ENCODE peak calls at places on chromosomes 2 and 18, in seven cellular contexts. One of them, this sample, is unnamed.

GRCh38 chr18:6598657-6599056 is 130.9 kb upstream of the ARHGAP28 start:
- DNase-seq in T47D: no peak
- DNase-seq in glomerular endothelial cell: no peak
- DNase-seq in fibroblast of the aortic adventitia: no peak
- DNase-seq in NCI-H1092: no peak
- DNase-seq in HTR-8/SVneo: no peak
- DNase-seq in AML-193: no peak
- DNase-seq in this sample: no peak

GRCh38 chr2:88055049-88055435 is 541 bp downstream of the KRCC1 start:
- DNase-seq in T47D: peak
- DNase-seq in glomerular endothelial cell: no peak
- DNase-seq in fibroblast of the aortic adventitia: peak
- DNase-seq in NCI-H1092: no peak
- DNase-seq in HTR-8/SVneo: peak
- DNase-seq in AML-193: peak
- DNase-seq in this sample: no peak

GRCh38 chr18:70235478-70235877 is 30.0 kb upstream of the RTTN start:
- DNase-seq in T47D: no peak
- DNase-seq in glomerular endothelial cell: no peak
- DNase-seq in fibroblast of the aortic adventitia: no peak
- DNase-seq in NCI-H1092: no peak
- DNase-seq in HTR-8/SVneo: no peak
- DNase-seq in AML-193: no peak
- DNase-seq in this sample: no peak

GRCh38 chr2:134818321-134818720 is 20.1 kb upstream of the ACMSD start:
- DNase-seq in T47D: no peak
- DNase-seq in glomerular endothelial cell: no peak
- DNase-seq in fibroblast of the aortic adventitia: no peak
- DNase-seq in NCI-H1092: no peak
- DNase-seq in HTR-8/SVneo: no peak
- DNase-seq in AML-193: no peak
- DNase-seq in this sample: no peak

GRCh38 chr2:207926133-207927076 is 98.9 kb downstream of the PLEKHM3 start:
- DNase-seq in T47D: no peak
- DNase-seq in glomerular endothelial cell: no peak
- DNase-seq in fibroblast of the aortic adventitia: peak
- DNase-seq in NCI-H1092: no peak
- DNase-seq in HTR-8/SVneo: no peak
- DNase-seq in AML-193: no peak
- DNase-seq in this sample: no peak

GRCh38 chr18:48011926-48012469 is 81.5 kb upstream of the SMAD2 start:
- DNase-seq in T47D: no peak
- DNase-seq in glomerular endothelial cell: no peak
- DNase-seq in fibroblast of the aortic adventitia: no peak
- DNase-seq in NCI-H1092: no peak
- DNase-seq in HTR-8/SVneo: no peak
- DNase-seq in AML-193: no peak
- DNase-seq in this sample: no peak

GRCh38 chr2:144099746-144100438 is 420.0 kb downstream of the ZEB2 start:
- DNase-seq in T47D: no peak
- DNase-seq in glomerular endothelial cell: no peak
- DNase-seq in fibroblast of the aortic adventitia: peak
- DNase-seq in NCI-H1092: no peak
- DNase-seq in HTR-8/SVneo: peak
- DNase-seq in AML-193: no peak
- DNase-seq in this sample: no peak

GRCh38 chr18:74370163-74370562 is 54.5 kb downstream of the C18orf63 start:
- DNase-seq in T47D: no peak
- DNase-seq in glomerular endothelial cell: no peak
- DNase-seq in fibroblast of the aortic adventitia: no peak
- DNase-seq in NCI-H1092: no peak
- DNase-seq in HTR-8/SVneo: no peak
- DNase-seq in AML-193: no peak
- DNase-seq in this sample: no peak

GRCh38 chr2:226891780-226892590 is 56.1 kb downstream of the RHBDD1 start:
- DNase-seq in T47D: no peak
- DNase-seq in glomerular endothelial cell: no peak
- DNase-seq in fibroblast of the aortic adventitia: peak
- DNase-seq in NCI-H1092: no peak
- DNase-seq in HTR-8/SVneo: no peak
- DNase-seq in AML-193: no peak
- DNase-seq in this sample: no peak

GRCh38 chr2:143284087-143284675 is 155.0 kb downstream of the ARHGAP15 start:
- DNase-seq in T47D: no peak
- DNase-seq in glomerular endothelial cell: no peak
- DNase-seq in fibroblast of the aortic adventitia: peak
- DNase-seq in NCI-H1092: no peak
- DNase-seq in HTR-8/SVneo: peak
- DNase-seq in AML-193: peak
- DNase-seq in this sample: no peak

GRCh38 chr18:12659904-12660605 is 2.1 kb upstream of the SPIRE1 start:
- DNase-seq in T47D: no peak
- DNase-seq in glomerular endothelial cell: peak
- DNase-seq in fibroblast of the aortic adventitia: peak
- DNase-seq in NCI-H1092: no peak
- DNase-seq in HTR-8/SVneo: no peak
- DNase-seq in AML-193: peak
- DNase-seq in this sample: no peak

GRCh38 chr2:228063558-228063957 is 117.9 kb downstream of the SPHKAP start:
- DNase-seq in T47D: no peak
- DNase-seq in glomerular endothelial cell: no peak
- DNase-seq in fibroblast of the aortic adventitia: no peak
- DNase-seq in NCI-H1092: no peak
- DNase-seq in HTR-8/SVneo: no peak
- DNase-seq in AML-193: no peak
- DNase-seq in this sample: no peak

GRCh38 chr2:43419886-43420285 is 176.0 kb downstream of the THADA start:
- DNase-seq in T47D: no peak
- DNase-seq in glomerular endothelial cell: no peak
- DNase-seq in fibroblast of the aortic adventitia: peak
- DNase-seq in NCI-H1092: no peak
- DNase-seq in HTR-8/SVneo: no peak
- DNase-seq in AML-193: no peak
- DNase-seq in this sample: no peak

GRCh38 chr2:47602996-47603395 is 179.9 kb upstream of the MSH6 start:
- DNase-seq in T47D: no peak
- DNase-seq in glomerular endothelial cell: no peak
- DNase-seq in fibroblast of the aortic adventitia: peak
- DNase-seq in NCI-H1092: no peak
- DNase-seq in HTR-8/SVneo: no peak
- DNase-seq in AML-193: no peak
- DNase-seq in this sample: no peak

GRCh38 chr2:210593166-210593565 is 36.8 kb downstream of the CPS1 start:
- DNase-seq in T47D: no peak
- DNase-seq in glomerular endothelial cell: no peak
- DNase-seq in fibroblast of the aortic adventitia: no peak
- DNase-seq in NCI-H1092: no peak
- DNase-seq in HTR-8/SVneo: no peak
- DNase-seq in AML-193: no peak
- DNase-seq in this sample: no peak

GRCh38 chr2:120751553-120751952 is 15.9 kb downstream of the GLI2 start:
- DNase-seq in T47D: no peak
- DNase-seq in glomerular endothelial cell: no peak
- DNase-seq in fibroblast of the aortic adventitia: no peak
- DNase-seq in NCI-H1092: no peak
- DNase-seq in HTR-8/SVneo: no peak
- DNase-seq in AML-193: no peak
- DNase-seq in this sample: no peak

GRCh38 chr18:32770181-32770650 is 2.6 kb downstream of the KLHL14 start:
- DNase-seq in T47D: no peak
- DNase-seq in glomerular endothelial cell: no peak
- DNase-seq in fibroblast of the aortic adventitia: no peak
- DNase-seq in NCI-H1092: no peak
- DNase-seq in HTR-8/SVneo: no peak
- DNase-seq in AML-193: no peak
- DNase-seq in this sample: no peak

GRCh38 chr18:7946724-7947377 is 379.7 kb downstream of the PTPRM start:
- DNase-seq in T47D: no peak
- DNase-seq in glomerular endothelial cell: no peak
- DNase-seq in fibroblast of the aortic adventitia: peak
- DNase-seq in NCI-H1092: no peak
- DNase-seq in HTR-8/SVneo: peak
- DNase-seq in AML-193: peak
- DNase-seq in this sample: peak

GRCh38 chr2:150188177-150188576 is 299.3 kb downstream of the RND3 start:
- DNase-seq in T47D: no peak
- DNase-seq in glomerular endothelial cell: no peak
- DNase-seq in fibroblast of the aortic adventitia: peak
- DNase-seq in NCI-H1092: no peak
- DNase-seq in HTR-8/SVneo: no peak
- DNase-seq in AML-193: no peak
- DNase-seq in this sample: peak

GRCh38 chr2:888211-888801 is 62.3 kb upstream of the SNTG2 start:
- DNase-seq in T47D: no peak
- DNase-seq in glomerular endothelial cell: no peak
- DNase-seq in fibroblast of the aortic adventitia: peak
- DNase-seq in NCI-H1092: no peak
- DNase-seq in HTR-8/SVneo: no peak
- DNase-seq in AML-193: no peak
- DNase-seq in this sample: no peak

GRCh38 chr2:144426981-144427479 is 92.9 kb downstream of the ZEB2 start:
- DNase-seq in T47D: no peak
- DNase-seq in glomerular endothelial cell: peak
- DNase-seq in fibroblast of the aortic adventitia: peak
- DNase-seq in NCI-H1092: no peak
- DNase-seq in HTR-8/SVneo: peak
- DNase-seq in AML-193: no peak
- DNase-seq in this sample: no peak

GRCh38 chr2:230230087-230230486 is 4.6 kb downstream of the SP140 start:
- DNase-seq in T47D: no peak
- DNase-seq in glomerular endothelial cell: no peak
- DNase-seq in fibroblast of the aortic adventitia: peak
- DNase-seq in NCI-H1092: no peak
- DNase-seq in HTR-8/SVneo: peak
- DNase-seq in AML-193: no peak
- DNase-seq in this sample: no peak

GRCh38 chr2:98551316-98551715 is 57.0 kb downstream of the COA5 start:
- DNase-seq in T47D: no peak
- DNase-seq in glomerular endothelial cell: no peak
- DNase-seq in fibroblast of the aortic adventitia: no peak
- DNase-seq in NCI-H1092: no peak
- DNase-seq in HTR-8/SVneo: no peak
- DNase-seq in AML-193: no peak
- DNase-seq in this sample: no peak

GRCh38 chr2:57343391-57344006 is 703.1 kb upstream of the VRK2 start:
- DNase-seq in T47D: no peak
- DNase-seq in glomerular endothelial cell: no peak
- DNase-seq in fibroblast of the aortic adventitia: no peak
- DNase-seq in NCI-H1092: no peak
- DNase-seq in HTR-8/SVneo: no peak
- DNase-seq in AML-193: no peak
- DNase-seq in this sample: peak

GRCh38 chr2:159455330-159455918 is 160.9 kb downstream of the BAZ2B start:
- DNase-seq in T47D: no peak
- DNase-seq in glomerular endothelial cell: no peak
- DNase-seq in fibroblast of the aortic adventitia: peak
- DNase-seq in NCI-H1092: no peak
- DNase-seq in HTR-8/SVneo: no peak
- DNase-seq in AML-193: no peak
- DNase-seq in this sample: no peak

GRCh38 chr2:12051831-12052230 is 305.4 kb downstream of the LPIN1 start:
- DNase-seq in T47D: no peak
- DNase-seq in glomerular endothelial cell: no peak
- DNase-seq in fibroblast of the aortic adventitia: peak
- DNase-seq in NCI-H1092: no peak
- DNase-seq in HTR-8/SVneo: no peak
- DNase-seq in AML-193: no peak
- DNase-seq in this sample: no peak

GRCh38 chr2:223511168-223511567 is 91.0 kb downstream of the SCG2 start:
- DNase-seq in T47D: no peak
- DNase-seq in glomerular endothelial cell: no peak
- DNase-seq in fibroblast of the aortic adventitia: no peak
- DNase-seq in NCI-H1092: no peak
- DNase-seq in HTR-8/SVneo: no peak
- DNase-seq in AML-193: no peak
- DNase-seq in this sample: no peak

GRCh38 chr2:5719629-5720334 is 27.6 kb downstream of the SOX11 start:
- DNase-seq in T47D: no peak
- DNase-seq in glomerular endothelial cell: no peak
- DNase-seq in fibroblast of the aortic adventitia: no peak
- DNase-seq in NCI-H1092: no peak
- DNase-seq in HTR-8/SVneo: no peak
- DNase-seq in AML-193: no peak
- DNase-seq in this sample: no peak

GRCh38 chr2:23713352-23713751 is 213.6 kb downstream of the ATAD2B start:
- DNase-seq in T47D: no peak
- DNase-seq in glomerular endothelial cell: no peak
- DNase-seq in fibroblast of the aortic adventitia: no peak
- DNase-seq in NCI-H1092: no peak
- DNase-seq in HTR-8/SVneo: no peak
- DNase-seq in AML-193: peak
- DNase-seq in this sample: no peak

GRCh38 chr2:11305338-11305737 is 39.1 kb downstream of the ROCK2 start:
- DNase-seq in T47D: no peak
- DNase-seq in glomerular endothelial cell: no peak
- DNase-seq in fibroblast of the aortic adventitia: peak
- DNase-seq in NCI-H1092: no peak
- DNase-seq in HTR-8/SVneo: no peak
- DNase-seq in AML-193: no peak
- DNase-seq in this sample: no peak

GRCh38 chr2:240627736-240628506 is 2.6 kb downstream of the GPR35 start:
- DNase-seq in T47D: no peak
- DNase-seq in glomerular endothelial cell: no peak
- DNase-seq in fibroblast of the aortic adventitia: no peak
- DNase-seq in NCI-H1092: no peak
- DNase-seq in HTR-8/SVneo: no peak
- DNase-seq in AML-193: no peak
- DNase-seq in this sample: no peak